ENCODE peak calls at places on chromosome 12, in six cellular contexts. U, X, D, Y, P and T are unnamed samples.

GRCh38 chr12:12032771-12033588 is 37.8 kb upstream of the BCL2L14 start:
- DNase-seq in U (peak), D (peak), P (peak), X (peak), Y (peak), T (peak)

GRCh38 chr12:91109148-91109564 is 2.1 kb downstream of the LUM start:
- DNase-seq in U (peak), P (peak), D (peak), X (peak), Y (peak), T (peak)

GRCh38 chr12:122823429-122823828 is 11.8 kb upstream of the HIP1R start:
- DNase-seq in U (no peak), D (no peak), X (no peak), Y (no peak), P (no peak), T (no peak)

GRCh38 chr12:99455350-99456037 is 192.1 kb upstream of the GARIN6 start:
- DNase-seq in P (peak), U (no peak), D (no peak), X (no peak), Y (no peak), T (peak)

GRCh38 chr12:120761581-120761980 is 36.0 kb downstream of the ACADS start:
- DNase-seq in U (peak), D (peak), Y (no peak), P (peak), X (no peak), T (peak)

GRCh38 chr12:14961466-14962155 is at the start of gene ARHGDIB:
- DNase-seq in D (no peak), U (no peak), Y (peak), X (no peak), P (no peak), T (no peak)

GRCh38 chr12:119902084-119902509 is 25.0 kb upstream of the CIT start:
- DNase-seq in Y (peak), U (peak), X (peak), P (peak), D (peak), T (peak)

GRCh38 chr12:75813066-75813465 is 218.5 kb downstream of the PHLDA1 start:
- DNase-seq in P (no peak), Y (no peak), X (no peak), U (no peak), D (no peak), T (no peak)

GRCh38 chr12:128365032-128365431 is 98.1 kb downstream of the TMEM132C start:
- DNase-seq in D (no peak), X (no peak), Y (no peak), P (no peak), U (no peak), T (no peak)

GRCh38 chr12:129483494-129483893 is 420.3 kb downstream of the TMEM132D start:
- DNase-seq in Y (no peak), P (no peak), U (no peak), D (no peak), X (no peak), T (no peak)

GRCh38 chr12:75724913-75725312 is 213.5 kb upstream of the KRR1 start:
- DNase-seq in Y (peak), D (peak), P (peak), U (peak), X (no peak), T (peak)

GRCh38 chr12:109461846-109462766 is 15.0 kb downstream of the KCTD10 start:
- DNase-seq in U (peak), Y (peak), X (peak), D (peak), P (peak), T (peak)

GRCh38 chr12:120872487-120872886 is 31.7 kb downstream of the SPPL3 start:
- DNase-seq in U (no peak), D (no peak), Y (no peak), X (no peak), P (no peak), T (no peak)

GRCh38 chr12:88037770-88038169 is 8.6 kb upstream of the C12orf50 start:
- DNase-seq in D (no peak), U (no peak), P (no peak), X (no peak), Y (no peak), T (no peak)

GRCh38 chr12:88036368-88036965 is 7.3 kb upstream of the C12orf50 start:
- DNase-seq in P (peak), Y (no peak), U (peak), D (peak), X (no peak), T (peak)

GRCh38 chr12:88035907-88036289 is 6.7 kb upstream of the C12orf50 start:
- DNase-seq in P (no peak), X (no peak), Y (no peak), U (no peak), D (no peak), T (no peak)

GRCh38 chr12:88035271-88035906 is 6.2 kb upstream of the C12orf50 start:
- DNase-seq in P (peak), D (peak), Y (peak), U (peak), X (peak), T (peak)
- TF ChIP-seq CTCF in P (no peak), D (no peak), Y (no peak), U (no peak), X (no peak), T (no peak)

DNA sequence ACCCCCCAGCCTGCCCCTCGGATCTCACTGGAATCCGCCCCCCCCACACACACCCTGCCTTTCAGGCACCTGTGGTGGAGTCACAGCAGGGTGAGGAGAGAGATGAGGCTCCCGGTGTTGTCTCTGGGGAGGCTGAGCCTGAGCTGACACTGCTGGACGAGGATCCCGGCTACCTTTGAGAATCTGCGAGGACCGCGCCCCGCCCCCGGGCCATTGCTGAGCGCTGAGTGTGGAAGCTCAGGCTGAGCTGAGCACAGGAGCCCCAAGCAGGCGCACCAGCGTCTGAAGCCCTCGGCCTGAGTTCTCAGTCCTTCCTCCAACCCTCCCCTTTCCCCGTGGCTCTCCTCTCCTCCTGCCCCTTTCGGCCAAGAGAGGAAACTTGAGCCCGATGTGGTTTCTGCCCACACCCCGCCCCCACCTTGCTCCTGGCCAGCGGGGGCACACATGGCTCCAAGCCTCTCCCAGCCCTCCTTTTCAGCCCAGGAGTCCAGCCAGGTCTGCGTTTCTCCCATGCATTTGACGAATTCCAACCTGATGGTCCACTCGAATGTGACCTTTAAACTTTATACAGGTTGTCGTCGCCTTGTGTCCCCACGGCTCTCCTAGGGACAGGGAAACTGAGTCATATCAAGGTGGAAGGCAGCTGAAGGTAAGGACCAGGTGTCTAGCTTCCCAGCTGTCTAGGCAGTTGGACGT is at the start of gene NFE2:
- DNase-seq in X (peak), Y (peak), U (peak), D (peak), P (peak), T (peak)
- H3K4me3 ChIP-seq in X (peak), Y (no peak), U (no peak), D (peak), P (peak), T (peak)

GRCh38 chr12:131787143-131787660 is 41.0 kb upstream of the MMP17 start:
- DNase-seq in Y (no peak), D (no peak), P (no peak), U (no peak), X (no peak), T (no peak)

GRCh38 chr12:131783915-131784541 is 44.2 kb upstream of the MMP17 start:
- DNase-seq in P (peak), Y (no peak), D (peak), X (no peak), U (peak), T (peak)

GRCh38 chr12:131784909-131785762 is 43.1 kb upstream of the MMP17 start:
- DNase-seq in D (peak), U (peak), X (no peak), P (no peak), Y (no peak), T (peak)

GRCh38 chr12:131786331-131786730 is 41.9 kb upstream of the MMP17 start:
- DNase-seq in Y (no peak), U (no peak), X (no peak), P (no peak), D (no peak), T (no peak)

DNA sequence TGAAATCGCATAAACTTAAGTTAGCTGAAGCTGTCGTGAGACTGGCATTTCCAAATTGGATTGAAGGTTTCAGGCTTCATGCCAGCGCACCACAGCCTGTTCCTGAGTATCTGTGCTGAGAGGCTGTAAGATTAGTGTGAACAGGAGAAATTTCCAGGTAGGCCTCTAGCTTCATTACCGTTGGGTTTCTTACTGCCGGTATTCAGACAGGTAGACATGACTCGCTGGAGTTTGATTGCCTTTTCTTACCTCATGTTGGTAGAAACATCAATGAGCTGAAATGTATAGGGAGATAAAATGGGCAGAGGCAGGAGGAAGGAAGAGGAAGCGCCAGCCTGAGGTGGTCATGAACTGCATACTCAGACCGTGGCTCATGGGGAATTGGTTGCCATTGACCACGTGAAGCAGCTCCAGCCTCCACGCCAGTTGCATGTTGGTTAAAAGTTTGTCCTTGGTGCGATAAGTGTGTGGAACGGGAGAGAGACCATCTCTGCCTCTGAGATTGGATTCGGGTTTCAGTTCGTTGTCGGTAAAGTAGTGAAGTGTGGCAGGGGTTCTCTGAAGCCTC is 42.3 kb upstream of the MMP17 start:
- DNase-seq in X (no peak), P (no peak), D (no peak), Y (no peak), U (no peak), T (no peak)
- TF ChIP-seq CTCF in X (no peak), P (no peak), D (no peak), Y (no peak), U (no peak), T (no peak)

GRCh38 chr12:6869049-6870021 is 2.0 kb downstream of the TPI1 start:
- DNase-seq in P (peak), U (peak), X (peak), D (peak), Y (peak), T (peak)
- H3K4me3 ChIP-seq in P (peak), U (peak), X (peak), D (peak), Y (no peak), T (peak)

GRCh38 chr12:27237790-27238771 is 6.0 kb upstream of the STK38L start:
- DNase-seq in P (no peak), Y (no peak), D (no peak), X (no peak), U (peak), T (no peak)
- TF ChIP-seq CTCF in P (no peak), Y (no peak), D (no peak), X (no peak), U (no peak), T (no peak)